ENCODE peak calls at places on chromosomes 12 and 14, in nine cellular contexts. One of them, this sample, is unnamed.

GRCh38 chr14:94543450-94544123 is 17.7 kb upstream of the SERPINA4 start:
- DNase-seq in uterus: no peak
- DNase-seq in esophagus squamous epithelium: no peak
- DNase-seq in tibial nerve: no peak
- DNase-seq in testis: peak
- DNase-seq in ovary: peak
- DNase-seq in body of pancreas: peak
- DNase-seq in H1: no peak
- DNase-seq in stomach: no peak
- DNase-seq in this sample: no peak

GRCh38 chr14:58082491-58083098 is 69.4 kb downstream of the ARMH4 start:
- DNase-seq in uterus: no peak
- DNase-seq in esophagus squamous epithelium: no peak
- DNase-seq in tibial nerve: no peak
- DNase-seq in testis: no peak
- DNase-seq in ovary: no peak
- DNase-seq in body of pancreas: no peak
- DNase-seq in H1: no peak
- DNase-seq in stomach: no peak
- DNase-seq in this sample: no peak

GRCh38 chr12:13171921-13172859 is 24.3 kb upstream of the EMP1 start:
- DNase-seq in uterus: no peak
- DNase-seq in esophagus squamous epithelium: no peak
- DNase-seq in tibial nerve: peak
- DNase-seq in testis: no peak
- DNase-seq in ovary: no peak
- DNase-seq in body of pancreas: peak
- DNase-seq in H1: peak
- DNase-seq in stomach: no peak
- DNase-seq in this sample: no peak

GRCh38 chr14:101252443-101253214 is 308.7 kb upstream of the DIO3 start:
- DNase-seq in uterus: no peak
- DNase-seq in esophagus squamous epithelium: no peak
- DNase-seq in tibial nerve: no peak
- DNase-seq in testis: no peak
- DNase-seq in ovary: no peak
- DNase-seq in body of pancreas: no peak
- DNase-seq in H1: peak
- DNase-seq in stomach: no peak
- DNase-seq in this sample: peak

GRCh38 chr12:53571295-53571694 is 54.9 kb downstream of the ATF7 start:
- DNase-seq in uterus: no peak
- DNase-seq in esophagus squamous epithelium: no peak
- DNase-seq in tibial nerve: no peak
- DNase-seq in testis: no peak
- DNase-seq in ovary: no peak
- DNase-seq in body of pancreas: no peak
- DNase-seq in H1: no peak
- DNase-seq in stomach: no peak
- DNase-seq in this sample: no peak

GRCh38 chr14:68365228-68365627 is 427.6 kb downstream of the ZFP36L1 start:
- DNase-seq in uterus: no peak
- DNase-seq in esophagus squamous epithelium: no peak
- DNase-seq in tibial nerve: no peak
- DNase-seq in testis: no peak
- DNase-seq in ovary: no peak
- DNase-seq in body of pancreas: no peak
- DNase-seq in H1: no peak
- DNase-seq in stomach: no peak
- DNase-seq in this sample: no peak

GRCh38 chr12:19964549-19964948 is 403.8 kb upstream of the PDE3A start:
- DNase-seq in uterus: no peak
- DNase-seq in esophagus squamous epithelium: no peak
- DNase-seq in tibial nerve: no peak
- DNase-seq in testis: no peak
- DNase-seq in ovary: no peak
- DNase-seq in body of pancreas: no peak
- DNase-seq in H1: no peak
- DNase-seq in stomach: no peak
- DNase-seq in this sample: no peak

GRCh38 chr12:5176058-5176457 is 132.4 kb downstream of the KCNA5 start:
- DNase-seq in uterus: no peak
- DNase-seq in esophagus squamous epithelium: no peak
- DNase-seq in tibial nerve: no peak
- DNase-seq in testis: no peak
- DNase-seq in ovary: no peak
- DNase-seq in body of pancreas: no peak
- DNase-seq in H1: no peak
- DNase-seq in stomach: no peak
- DNase-seq in this sample: no peak

GRCh38 chr14:68522510-68523325 is 270.1 kb downstream of the ZFP36L1 start:
- DNase-seq in uterus: peak
- DNase-seq in esophagus squamous epithelium: no peak
- DNase-seq in tibial nerve: no peak
- DNase-seq in testis: peak
- DNase-seq in ovary: peak
- DNase-seq in body of pancreas: no peak
- DNase-seq in H1: peak
- DNase-seq in stomach: no peak
- DNase-seq in this sample: no peak

GRCh38 chr14:58152569-58152857 is 500 bp upstream of the ARMH4 start:
- DNase-seq in uterus: no peak
- DNase-seq in esophagus squamous epithelium: no peak
- DNase-seq in tibial nerve: no peak
- DNase-seq in testis: no peak
- DNase-seq in ovary: no peak
- DNase-seq in body of pancreas: no peak
- DNase-seq in H1: no peak
- DNase-seq in stomach: no peak
- DNase-seq in this sample: no peak

GRCh38 chr14:20460458-20461229 is 590 bp downstream of the PIP4P1 start:
- DNase-seq in uterus: peak
- DNase-seq in esophagus squamous epithelium: no peak
- DNase-seq in tibial nerve: no peak
- DNase-seq in testis: no peak
- DNase-seq in ovary: peak
- DNase-seq in body of pancreas: peak
- DNase-seq in H1: peak
- DNase-seq in stomach: peak
- DNase-seq in this sample: no peak

GRCh38 chr12:112685321-112685720 is 106.2 kb upstream of the RPH3A start:
- DNase-seq in uterus: no peak
- DNase-seq in esophagus squamous epithelium: no peak
- DNase-seq in tibial nerve: no peak
- DNase-seq in testis: no peak
- DNase-seq in ovary: no peak
- DNase-seq in body of pancreas: no peak
- DNase-seq in H1: no peak
- DNase-seq in stomach: no peak
- DNase-seq in this sample: no peak

GRCh38 chr12:57134949-57135348 is 6.7 kb downstream of the LRP1 start:
- DNase-seq in uterus: peak
- DNase-seq in esophagus squamous epithelium: no peak
- DNase-seq in tibial nerve: no peak
- DNase-seq in testis: no peak
- DNase-seq in ovary: no peak
- DNase-seq in body of pancreas: no peak
- DNase-seq in H1: no peak
- DNase-seq in stomach: no peak
- DNase-seq in this sample: peak

GRCh38 chr12:400828-401227 is 616 bp upstream of the CCDC77 start:
- DNase-seq in uterus: no peak
- DNase-seq in esophagus squamous epithelium: no peak
- DNase-seq in tibial nerve: no peak
- DNase-seq in testis: no peak
- DNase-seq in ovary: no peak
- DNase-seq in body of pancreas: no peak
- DNase-seq in H1: no peak
- DNase-seq in stomach: no peak
- DNase-seq in this sample: no peak

GRCh38 chr14:100127853-100128455 is 31.5 kb downstream of the DEGS2 start:
- DNase-seq in uterus: no peak
- DNase-seq in esophagus squamous epithelium: no peak
- DNase-seq in tibial nerve: no peak
- DNase-seq in testis: no peak
- DNase-seq in ovary: no peak
- DNase-seq in body of pancreas: no peak
- DNase-seq in H1: no peak
- DNase-seq in stomach: no peak
- DNase-seq in this sample: no peak
- H3K27ac ChIP-seq in uterus: no peak
- H3K27ac ChIP-seq in esophagus squamous epithelium: no peak
- H3K27ac ChIP-seq in tibial nerve: peak
- H3K27ac ChIP-seq in testis: no peak
- H3K27ac ChIP-seq in ovary: no peak
- H3K27ac ChIP-seq in body of pancreas: no peak
- H3K27ac ChIP-seq in H1: no peak
- H3K27ac ChIP-seq in stomach: no peak
- H3K27ac ChIP-seq in this sample: no peak

DNA sequence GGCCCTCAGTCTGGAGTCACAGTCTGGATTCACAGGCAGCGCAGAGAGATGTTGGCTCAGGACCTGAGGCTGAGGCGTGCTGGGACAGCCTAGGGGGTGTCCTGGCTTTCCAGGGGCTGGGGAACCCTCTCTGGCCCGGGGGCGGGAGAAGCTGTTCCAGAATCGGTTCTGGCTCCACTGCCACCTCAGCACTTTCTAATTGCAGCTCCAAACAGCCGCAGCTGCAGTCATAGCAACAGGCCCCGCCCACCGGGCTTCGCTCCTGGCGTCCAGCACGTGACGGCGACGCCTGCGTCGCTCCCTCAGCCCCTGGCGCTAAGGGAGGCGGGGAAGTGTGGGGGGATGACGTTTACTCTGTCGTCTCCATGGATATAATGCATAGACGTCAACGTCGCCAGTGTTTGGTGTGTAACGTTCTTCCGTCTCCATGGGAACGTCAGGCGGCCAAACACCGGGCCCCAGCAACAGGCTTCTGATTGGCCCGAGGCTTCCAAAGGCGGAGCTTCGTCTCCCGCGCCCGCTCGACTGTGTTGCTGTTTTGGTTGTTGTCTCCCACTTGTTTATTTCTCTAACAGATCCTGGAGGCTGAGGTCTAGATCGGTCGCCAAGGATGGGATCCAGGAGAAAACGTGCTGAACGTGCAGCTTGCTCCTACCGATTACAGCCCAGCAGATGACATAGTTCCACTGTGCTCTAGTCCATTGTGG is 19.7 kb upstream of the FOS start:
- DNase-seq in uterus: peak
- DNase-seq in esophagus squamous epithelium: peak
- DNase-seq in tibial nerve: peak
- DNase-seq in testis: peak
- DNase-seq in ovary: peak
- DNase-seq in body of pancreas: peak
- DNase-seq in H1: peak
- DNase-seq in stomach: peak
- DNase-seq in this sample: peak
- TF ChIP-seq POLR2A in uterus: peak
- TF ChIP-seq POLR2A in esophagus squamous epithelium: peak
- TF ChIP-seq POLR2A in tibial nerve: peak
- TF ChIP-seq POLR2A in testis: no peak
- TF ChIP-seq POLR2A in ovary: peak
- TF ChIP-seq POLR2A in body of pancreas: peak
- TF ChIP-seq POLR2A in H1: peak
- TF ChIP-seq POLR2A in stomach: no peak
- TF ChIP-seq POLR2A in this sample: no peak

DNA sequence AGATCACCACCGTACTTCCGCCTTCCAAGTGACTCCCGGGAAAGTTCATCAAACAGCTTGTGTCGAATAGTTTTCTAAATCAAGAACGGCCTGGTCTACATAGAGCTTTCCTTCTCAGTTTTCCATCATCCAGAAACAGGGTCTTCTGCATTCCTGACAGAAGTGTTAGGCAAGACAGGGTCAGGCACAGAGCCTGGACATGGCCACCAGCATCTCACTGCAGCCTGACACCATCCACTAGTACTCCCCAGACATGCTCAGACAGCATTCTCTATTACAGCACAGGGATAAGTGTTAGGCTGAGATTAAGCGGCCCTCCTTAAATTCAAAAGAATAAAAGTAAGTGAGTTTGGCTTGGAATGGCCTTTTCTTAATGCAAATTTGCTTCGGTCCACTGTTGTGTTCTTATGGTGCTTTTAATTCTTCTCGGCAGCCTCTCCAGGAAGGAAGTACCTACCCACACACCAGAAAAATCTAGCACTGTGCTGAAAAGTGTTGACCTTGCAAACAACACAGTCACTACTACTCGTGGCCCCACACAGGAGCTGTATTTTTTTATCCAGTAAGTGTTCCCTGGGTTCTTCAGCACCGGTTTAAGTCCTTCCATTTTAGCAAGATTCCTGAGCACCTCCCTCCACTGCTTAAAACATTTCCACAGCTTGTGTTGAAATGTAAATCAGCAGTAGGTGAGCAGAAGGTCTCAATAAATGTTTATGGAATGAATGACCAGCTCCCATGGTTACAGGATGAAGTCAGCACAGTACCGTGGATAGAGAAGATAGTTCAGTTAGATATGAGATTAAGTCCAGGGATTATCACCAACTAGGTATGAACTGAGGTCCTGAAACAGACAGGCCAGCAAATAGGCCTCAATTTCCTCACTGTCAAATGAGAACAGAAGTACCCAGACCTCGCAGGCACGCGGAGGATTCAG is 44.1 kb downstream of the SETD3 start:
- DNase-seq in uterus: no peak
- DNase-seq in esophagus squamous epithelium: no peak
- DNase-seq in tibial nerve: no peak
- DNase-seq in testis: no peak
- DNase-seq in ovary: no peak
- DNase-seq in body of pancreas: no peak
- DNase-seq in H1: peak
- DNase-seq in stomach: no peak
- DNase-seq in this sample: no peak
- H3K4me3 ChIP-seq in uterus: no peak
- H3K4me3 ChIP-seq in esophagus squamous epithelium: no peak
- H3K4me3 ChIP-seq in tibial nerve: no peak
- H3K4me3 ChIP-seq in testis: no peak
- H3K4me3 ChIP-seq in ovary: no peak
- H3K4me3 ChIP-seq in body of pancreas: no peak
- H3K4me3 ChIP-seq in H1: no peak
- H3K4me3 ChIP-seq in stomach: no peak
- H3K4me3 ChIP-seq in this sample: no peak

GRCh38 chr12:69527506-69528272 is 57.5 kb downstream of the FRS2 start:
- DNase-seq in uterus: no peak
- DNase-seq in esophagus squamous epithelium: no peak
- DNase-seq in tibial nerve: no peak
- DNase-seq in testis: no peak
- DNase-seq in ovary: no peak
- DNase-seq in body of pancreas: no peak
- DNase-seq in H1: no peak
- DNase-seq in stomach: no peak
- DNase-seq in this sample: no peak
- H3K27ac ChIP-seq in uterus: peak
- H3K27ac ChIP-seq in esophagus squamous epithelium: peak
- H3K27ac ChIP-seq in tibial nerve: peak
- H3K27ac ChIP-seq in testis: no peak
- H3K27ac ChIP-seq in ovary: peak
- H3K27ac ChIP-seq in body of pancreas: no peak
- H3K27ac ChIP-seq in H1: no peak
- H3K27ac ChIP-seq in stomach: peak
- H3K27ac ChIP-seq in this sample: no peak

This sample was measured in spleen.